ENCODE peak calls at places on chromosomes 6 and 20, in nine cellular contexts. M is kidney epithelial cell, D is fibroblast of lung, J is psoas muscle, V is spleen, Y is neural crest cell, I is nephron progenitor cell, H is fibroblast of the aortic adventitia, L is cardiac fibroblast. G is an unnamed sample.

GRCh38 chr6:34970487-34970886 is 81.4 kb downstream of the ANKS1A start:
- DNase-seq in M (no peak), J (no peak), L (no peak), H (no peak), V (no peak), D (no peak), I (no peak), Y (no peak), G (peak)

GRCh38 chr20:53834044-53834442 is 236.4 kb downstream of the BCAS1 start:
- DNase-seq in V (peak), L (no peak), Y (no peak), J (no peak), D (peak), M (no peak), I (no peak), H (no peak), G (no peak)

GRCh38 chr20:12838261-12838866 is 170.4 kb upstream of the SPTLC3 start:
- DNase-seq in J (no peak), Y (no peak), L (no peak), M (no peak), H (no peak), I (no peak), V (no peak), D (no peak), G (no peak)

GRCh38 chr6:45724511-45724910 is 291.1 kb downstream of the CLIC5 start:
- DNase-seq in J (no peak), H (peak), L (peak), D (peak), V (no peak), I (no peak), Y (no peak), M (no peak), G (peak)

GRCh38 chr20:57568088-57568896 is 7.4 kb downstream of the PCK1 start:
- DNase-seq in J (no peak), Y (no peak), D (no peak), V (peak), H (no peak), I (no peak), L (no peak), M (no peak), G (no peak)

GRCh38 chr6:137227872-137228302 is 8.7 kb upstream of the IFNGR1 start:
- DNase-seq in L (peak), I (no peak), M (no peak), V (no peak), J (no peak), D (no peak), Y (no peak), H (no peak), G (peak)

GRCh38 chr6:39566381-39566934 is 158.8 kb downstream of the KIF6 start:
- DNase-seq in J (no peak), Y (no peak), V (no peak), L (no peak), I (no peak), H (no peak), D (no peak), M (no peak), G (peak)

GRCh38 chr6:14661188-14661587 is 543.6 kb downstream of the CD83 start:
- DNase-seq in H (peak), Y (no peak), L (no peak), V (no peak), I (no peak), D (no peak), M (no peak), J (no peak), G (no peak)

GRCh38 chr20:64043768-64044167 is 5.7 kb downstream of the SOX18 start:
- DNase-seq in D (no peak), V (no peak), Y (no peak), M (no peak), I (no peak), L (no peak), J (no peak), H (no peak), G (no peak)

GRCh38 chr6:158879180-158879579 is 60.0 kb upstream of the EZR start:
- DNase-seq in M (no peak), H (no peak), D (peak), V (no peak), Y (no peak), J (no peak), I (no peak), L (peak), G (peak)

GRCh38 chr20:39038495-39038894 is 76.4 kb downstream of the DHX35 start:
- DNase-seq in M (no peak), V (no peak), Y (no peak), L (no peak), J (no peak), I (no peak), H (no peak), D (no peak), G (no peak)

GRCh38 chr6:17886891-17887290 is 100.5 kb downstream of the KIF13A start:
- DNase-seq in Y (no peak), L (peak), J (no peak), V (no peak), I (no peak), D (peak), M (no peak), H (peak), G (peak)

GRCh38 chr6:34791164-34791841 is 580 bp upstream of the BLTP3A start:
- DNase-seq in D (peak), Y (no peak), V (peak), J (peak), L (peak), I (peak), M (no peak), H (no peak), G (peak)

GRCh38 chr6:136551103-136551502 is 881 bp upstream of the MAP7 start:
- DNase-seq in D (no peak), J (no peak), L (no peak), H (no peak), Y (no peak), V (no peak), I (no peak), M (no peak), G (no peak)

GRCh38 chr6:152176219-152176745 is 368.8 kb downstream of the ESR1 start:
- DNase-seq in V (no peak), Y (no peak), M (no peak), I (no peak), J (no peak), L (peak), H (no peak), D (no peak), G (no peak)

GRCh38 chr6:169019727-169020491 is 233.7 kb downstream of the THBS2 start:
- DNase-seq in L (peak), I (no peak), V (no peak), D (no peak), H (no peak), J (no peak), Y (no peak), M (no peak), G (peak)
- TF ChIP-seq CTCF in L (peak), I (no peak), V (no peak), D (peak), H (peak), J (no peak), Y (no peak), M (peak), G (peak)

DNA sequence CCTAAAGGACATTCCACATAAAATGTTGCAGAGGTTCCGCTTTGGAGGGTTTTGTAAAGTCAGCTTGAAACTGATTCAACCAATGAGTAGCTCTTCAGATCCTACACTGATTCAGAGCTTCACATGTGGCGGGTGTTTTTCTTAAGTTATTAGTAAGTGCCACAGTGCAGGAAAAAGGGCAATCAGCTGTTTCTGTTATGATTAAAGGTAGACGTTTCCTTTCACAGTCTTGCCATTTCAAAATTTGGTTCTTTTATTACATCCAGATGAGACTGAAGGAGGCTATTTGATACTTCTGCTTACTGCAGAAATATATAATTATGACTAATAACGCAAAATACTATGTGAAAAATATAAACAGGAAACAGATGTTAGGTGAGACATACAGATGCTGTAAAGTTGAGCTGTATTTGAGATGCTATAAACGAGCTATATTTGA is 443.9 kb downstream of the CDKAL1 start:
- DNase-seq in M (no peak), L (peak), H (peak), D (peak), V (no peak), J (no peak), I (no peak), Y (no peak), G (peak)
- TF ChIP-seq CTCF in M (no peak), L (no peak), H (no peak), D (no peak), V (no peak), J (no peak), I (no peak), Y (no peak), G (no peak)

DNA sequence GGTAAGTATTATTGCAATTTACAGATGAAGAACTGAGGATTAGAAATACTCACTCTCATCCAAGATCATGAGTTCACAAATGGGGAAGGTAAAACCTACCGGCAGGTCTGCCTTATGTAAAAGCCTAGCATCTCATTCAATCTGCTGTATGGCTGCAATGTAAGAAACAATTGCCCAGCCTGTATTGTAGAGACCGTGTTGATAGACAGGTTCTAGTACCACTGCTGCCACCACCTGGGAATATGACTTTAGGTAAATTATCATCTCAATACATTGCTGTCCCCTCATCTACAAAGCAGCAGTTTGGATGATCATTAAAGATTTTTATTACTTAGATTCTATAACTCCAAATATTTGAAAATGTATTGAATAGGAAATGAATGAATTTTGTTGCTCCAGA is 23.3 kb upstream of the ARHGAP18 start:
- DNase-seq in I (no peak), H (no peak), M (no peak), J (no peak), Y (no peak), D (no peak), L (no peak), V (no peak), G (no peak)
- TF ChIP-seq CTCF in I (no peak), H (no peak), M (no peak), J (no peak), Y (no peak), D (no peak), L (no peak), V (no peak), G (no peak)

GRCh38 chr6:161660666-161661571 is 387.1 kb upstream of the AGPAT4 start:
- DNase-seq in M (no peak), J (no peak), Y (no peak), H (no peak), V (no peak), L (no peak), D (no peak), I (no peak), G (peak)
- TF ChIP-seq CTCF in M (no peak), J (no peak), Y (no peak), H (no peak), V (no peak), L (no peak), D (no peak), I (no peak), G (peak)

GRCh38 chr6:84227434-84228197 is at the start of gene CEP162:
- DNase-seq in L (peak), I (peak), D (peak), M (peak), H (peak), V (peak), Y (peak), J (peak), G (peak)
- TF ChIP-seq CTCF in L (peak), I (peak), D (peak), M (peak), H (peak), V (peak), Y (peak), J (peak), G (peak)

GRCh38 chr20:37494301-37494700 is 26.7 kb upstream of the NNAT start:
- DNase-seq in D (no peak), H (no peak), I (no peak), M (no peak), Y (no peak), V (no peak), L (no peak), J (no peak), G (no peak)

GRCh38 chr20:37500311-37500710 is 20.7 kb upstream of the NNAT start:
- DNase-seq in Y (no peak), V (no peak), D (no peak), M (no peak), L (no peak), H (no peak), J (no peak), I (no peak), G (no peak)

GRCh38 chr20:37501940-37502339 is 19.1 kb upstream of the NNAT start:
- DNase-seq in I (no peak), H (no peak), D (no peak), L (no peak), J (no peak), M (no peak), Y (no peak), V (no peak), G (no peak)

GRCh38 chr20:37494796-37495195 is 26.3 kb upstream of the NNAT start:
- DNase-seq in L (no peak), H (no peak), M (no peak), Y (no peak), I (no peak), D (no peak), V (no peak), J (no peak), G (no peak)

DNA sequence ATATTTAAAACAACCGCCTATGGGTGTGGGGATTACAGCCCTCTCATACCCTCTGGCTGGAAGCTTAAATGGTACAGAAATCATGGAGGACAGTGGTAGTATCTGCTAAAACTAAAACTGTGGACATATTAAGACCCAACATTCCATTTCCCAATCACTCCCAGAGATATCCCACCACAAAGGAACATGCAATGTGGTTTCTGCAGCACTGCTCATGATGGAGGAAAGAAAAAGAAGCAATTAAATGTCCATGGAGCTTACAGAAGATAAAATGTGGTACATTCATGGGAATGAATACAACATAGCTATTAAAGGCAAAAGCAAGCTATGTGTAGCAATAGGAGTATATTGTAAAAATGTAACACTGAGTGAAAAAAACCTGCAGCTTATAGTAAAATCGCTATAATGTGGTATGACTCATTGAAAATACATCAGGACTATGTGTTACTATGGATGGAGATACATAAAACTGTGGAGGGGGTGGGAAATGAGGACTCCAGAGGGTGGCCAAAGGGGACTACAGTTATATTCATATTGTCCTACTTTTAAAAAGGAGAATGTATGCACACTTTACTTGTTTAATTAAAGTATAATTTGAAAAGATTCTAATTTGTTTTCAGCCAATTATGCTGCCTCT is 22.9 kb upstream of the NNAT start:
- DNase-seq in I (no peak), D (no peak), J (no peak), H (no peak), V (no peak), Y (no peak), M (no peak), L (peak), G (no peak)
- TF ChIP-seq CTCF in I (no peak), D (no peak), J (no peak), H (no peak), V (no peak), Y (no peak), M (no peak), L (no peak), G (no peak)

GRCh38 chr6:100268326-100268725 is 196.4 kb downstream of the SIM1 start:
- DNase-seq in I (no peak), D (no peak), J (no peak), H (no peak), Y (no peak), V (no peak), L (no peak), M (no peak), G (no peak)
- TF ChIP-seq CTCF in I (no peak), D (no peak), J (no peak), H (no peak), Y (no peak), V (no peak), L (no peak), M (no peak), G (no peak)